ENCODE peak calls at places on chromosomes 6 and 20, in six cellular contexts. C is NCI-H1694, U is BE2C, I is posterior cingulate gyrus, P is ovary, O is keratinocyte. L is an unnamed sample.

GRCh38 chr20:18984238-18985200 is 170.9 kb downstream of the SCP2D1 start:
- DNase-seq in C (no peak), U (no peak), I (no peak), P (peak; percentile 80), O (no peak), L (no peak)

GRCh38 chr6:156260792-156261191 is 516.4 kb upstream of the ARID1B start:
- DNase-seq in C (no peak), U (no peak), I (no peak), P (no peak), O (no peak), L (no peak)

GRCh38 chr6:158939255-158940170 is 60.5 kb downstream of the RSPH3 start:
- DNase-seq in C (no peak), U (no peak), I (no peak), P (no peak), O (no peak), L (no peak)

GRCh38 chr20:43789593-43789992 is 62.8 kb upstream of the GTSF1L start:
- DNase-seq in C (no peak), U (no peak), I (no peak), P (no peak), O (no peak), L (no peak)

GRCh38 chr6:149028767-149029405 is 282.1 kb downstream of the UST start:
- DNase-seq in C (peak; percentile 62), U (peak; percentile 78), I (no peak), P (peak; percentile 64), O (peak; percentile 76), L (peak; percentile 68)

GRCh38 chr6:79646006-79646405 is 14.9 kb downstream of the SH3BGRL2 start:
- DNase-seq in C (no peak), U (no peak), I (no peak), P (no peak), O (no peak), L (no peak)

GRCh38 chr6:134551245-134551960 is 233.5 kb upstream of the SGK1 start:
- DNase-seq in C (no peak), U (no peak), I (no peak), P (no peak), O (no peak), L (no peak)

GRCh38 chr6:155219858-155220301 is 43.9 kb upstream of the CLDN20 start:
- DNase-seq in C (no peak), U (no peak), I (peak; percentile 20), P (no peak), O (no peak), L (no peak)

GRCh38 chr20:51592564-51592963 is 50.0 kb upstream of the NFATC2 start:
- DNase-seq in C (no peak), U (no peak), I (no peak), P (no peak), O (no peak), L (no peak)

GRCh38 chr20:50680106-50680960 is 11.0 kb downstream of the RIPOR3 start:
- DNase-seq in C (no peak), U (no peak), I (no peak), P (peak; percentile 85), O (no peak), L (peak; percentile 88)

GRCh38 chr6:145147559-145147958 is 587.8 kb downstream of the EPM2A start:
- DNase-seq in C (no peak), U (no peak), I (no peak), P (no peak), O (no peak), L (no peak)